ENCODE peak calls at places on chromosomes 5 and 9, in five cellular contexts. One of them, this sample, is unnamed.

GRCh38 chr9:124782661-124783574 is 6.0 kb downstream of the OLFML2A start:
- DNase-seq in naive thymus-derived CD4-positive, alpha-beta T cell: no peak
- DNase-seq in CD8-positive, alpha-beta memory T cell: no peak
- DNase-seq in neuronal stem cell: no peak
- DNase-seq in astrocyte: no peak
- DNase-seq in this sample: no peak

GRCh38 chr9:132768932-132769894 is 98.9 kb downstream of the GTF3C4 start:
- DNase-seq in naive thymus-derived CD4-positive, alpha-beta T cell: peak; percentile 60
- DNase-seq in CD8-positive, alpha-beta memory T cell: peak; percentile 51
- DNase-seq in neuronal stem cell: peak; percentile 41
- DNase-seq in astrocyte: peak; percentile 46
- DNase-seq in this sample: peak; percentile 27

GRCh38 chr9:95511232-95511951 is 5.4 kb downstream of the PTCH1 start:
- DNase-seq in naive thymus-derived CD4-positive, alpha-beta T cell: peak; percentile 19
- DNase-seq in CD8-positive, alpha-beta memory T cell: peak; percentile 44
- DNase-seq in neuronal stem cell: no peak
- DNase-seq in astrocyte: no peak
- DNase-seq in this sample: peak; percentile 52

GRCh38 chr5:74538206-74538661 is 102.3 kb downstream of the ENC1 start:
- DNase-seq in naive thymus-derived CD4-positive, alpha-beta T cell: no peak
- DNase-seq in CD8-positive, alpha-beta memory T cell: no peak
- DNase-seq in neuronal stem cell: no peak
- DNase-seq in astrocyte: no peak
- DNase-seq in this sample: peak; percentile 65

GRCh38 chr9:78769684-78770083 is 472.8 kb downstream of the PSAT1 start:
- DNase-seq in naive thymus-derived CD4-positive, alpha-beta T cell: no peak
- DNase-seq in CD8-positive, alpha-beta memory T cell: no peak
- DNase-seq in neuronal stem cell: no peak
- DNase-seq in astrocyte: no peak
- DNase-seq in this sample: no peak

GRCh38 chr5:91176288-91177016 is 206.7 kb downstream of the ARRDC3 start:
- DNase-seq in naive thymus-derived CD4-positive, alpha-beta T cell: no peak
- DNase-seq in CD8-positive, alpha-beta memory T cell: no peak
- DNase-seq in neuronal stem cell: no peak
- DNase-seq in astrocyte: peak; percentile 15
- DNase-seq in this sample: no peak

GRCh38 chr9:111427186-111427585 is 57.0 kb downstream of the ECPAS start:
- DNase-seq in naive thymus-derived CD4-positive, alpha-beta T cell: no peak
- DNase-seq in CD8-positive, alpha-beta memory T cell: no peak
- DNase-seq in neuronal stem cell: no peak
- DNase-seq in astrocyte: peak; percentile 59
- DNase-seq in this sample: no peak

GRCh38 chr5:624951-625230 is 12.8 kb downstream of the CEP72 start:
- DNase-seq in naive thymus-derived CD4-positive, alpha-beta T cell: no peak
- DNase-seq in CD8-positive, alpha-beta memory T cell: no peak
- DNase-seq in neuronal stem cell: no peak
- DNase-seq in astrocyte: no peak
- DNase-seq in this sample: no peak

GRCh38 chr5:65808818-65809217 is 86.8 kb downstream of the NLN start:
- DNase-seq in naive thymus-derived CD4-positive, alpha-beta T cell: no peak
- DNase-seq in CD8-positive, alpha-beta memory T cell: no peak
- DNase-seq in neuronal stem cell: no peak
- DNase-seq in astrocyte: peak; percentile 45
- DNase-seq in this sample: no peak

GRCh38 chr9:25415723-25416122 is 262.5 kb downstream of the TUSC1 start:
- DNase-seq in naive thymus-derived CD4-positive, alpha-beta T cell: no peak
- DNase-seq in CD8-positive, alpha-beta memory T cell: no peak
- DNase-seq in neuronal stem cell: no peak
- DNase-seq in astrocyte: no peak
- DNase-seq in this sample: no peak

GRCh38 chr9:97419315-97419867 is 7.5 kb downstream of the TDRD7 start:
- DNase-seq in naive thymus-derived CD4-positive, alpha-beta T cell: no peak
- DNase-seq in CD8-positive, alpha-beta memory T cell: no peak
- DNase-seq in neuronal stem cell: no peak
- DNase-seq in astrocyte: peak; percentile 29
- DNase-seq in this sample: no peak

GRCh38 chr5:78224358-78224757 is 70.1 kb downstream of the AP3B1 start:
- DNase-seq in naive thymus-derived CD4-positive, alpha-beta T cell: no peak
- DNase-seq in CD8-positive, alpha-beta memory T cell: no peak
- DNase-seq in neuronal stem cell: no peak
- DNase-seq in astrocyte: no peak
- DNase-seq in this sample: no peak

GRCh38 chr5:112174959-112175594 is 244.0 kb downstream of the EPB41L4A start:
- DNase-seq in naive thymus-derived CD4-positive, alpha-beta T cell: peak; percentile 24
- DNase-seq in CD8-positive, alpha-beta memory T cell: peak; percentile 30
- DNase-seq in neuronal stem cell: peak; percentile 48
- DNase-seq in astrocyte: no peak
- DNase-seq in this sample: peak; percentile 75

GRCh38 chr9:16414451-16414850 is 456.0 kb downstream of the BNC2 start:
- DNase-seq in naive thymus-derived CD4-positive, alpha-beta T cell: no peak
- DNase-seq in CD8-positive, alpha-beta memory T cell: no peak
- DNase-seq in neuronal stem cell: no peak
- DNase-seq in astrocyte: peak; percentile 24
- DNase-seq in this sample: no peak

GRCh38 chr5:178449163-178450060 is 140.8 kb downstream of the COL23A1 start:
- DNase-seq in naive thymus-derived CD4-positive, alpha-beta T cell: no peak
- DNase-seq in CD8-positive, alpha-beta memory T cell: no peak
- DNase-seq in neuronal stem cell: no peak
- DNase-seq in astrocyte: no peak
- DNase-seq in this sample: no peak

This sample was measured in Ammon's horn.